ENCODE peak calls at places on chromosomes 13 and 19, in eight cellular contexts. H is cardiac muscle cell, J is RWPE2, D is heart left ventricle, X is left lung, Y is astrocyte, U is Peyer's patch, N is OCI-LY7. S is an unnamed sample.
A peak's percentile ranks its signal among the peaks of the same experiment; 100 is the strongest.

GRCh38 chr13:39016789-39017188 is 21.1 kb downstream of the PROSER1 start:
- DNase-seq in H (peak; percentile 21), J (no peak), D (no peak), X (no peak), Y (no peak), U (no peak), N (peak; percentile 34), S (no peak)

GRCh38 chr19:45263013-45263412 is 11.9 kb downstream of the MARK4 start:
- DNase-seq in H (no peak), J (no peak), D (no peak), X (no peak), Y (no peak), U (no peak), N (no peak), S (no peak)

GRCh38 chr13:101916108-101916757 is 463.8 kb downstream of the ITGBL1 start:
- DNase-seq in H (peak; percentile 63), J (no peak), D (peak; percentile 45), X (peak; percentile 69), Y (no peak), U (no peak), N (no peak), S (peak; percentile 4)

GRCh38 chr13:30821421-30821820 is 84.7 kb upstream of the MEDAG start:
- DNase-seq in H (no peak), J (no peak), D (no peak), X (no peak), Y (no peak), U (no peak), N (no peak), S (no peak)

GRCh38 chr13:48490241-48490640 is 42.6 kb downstream of the RCBTB2 start:
- DNase-seq in H (no peak), J (no peak), D (no peak), X (no peak), Y (no peak), U (no peak), N (no peak), S (no peak)

GRCh38 chr13:76954568-76954967 is 6.3 kb downstream of the ACOD1 start:
- DNase-seq in H (peak; percentile 23), J (no peak), D (no peak), X (no peak), Y (no peak), U (no peak), N (no peak), S (no peak)

GRCh38 chr19:18278521-18279265 is 2.7 kb downstream of the JUND start:
- DNase-seq in H (no peak), J (no peak), D (no peak), X (no peak), Y (no peak), U (peak; percentile 45), N (peak; percentile 41), S (peak; percentile 25)

GRCh38 chr13:89227356-89227755 is 1556.2 kb downstream of the SLITRK5 start:
- DNase-seq in H (no peak), J (no peak), D (no peak), X (no peak), Y (peak; percentile 23), U (no peak), N (no peak), S (no peak)

GRCh38 chr13:48411281-48412099 is 1.4 kb downstream of the LPAR6 start:
- DNase-seq in H (no peak), J (no peak), D (no peak), X (no peak), Y (no peak), U (no peak), N (no peak), S (no peak)

GRCh38 chr13:31199527-31199848 is 287 bp upstream of the B3GLCT start:
- DNase-seq in H (no peak), J (no peak), D (no peak), X (no peak), Y (no peak), U (no peak), N (no peak), S (no peak)

GRCh38 chr13:29849731-29850212 is 645 bp downstream of the UBL3 start:
- DNase-seq in H (peak; percentile 76), J (no peak), D (peak; percentile 77), X (peak; percentile 92), Y (peak; percentile 76), U (peak; percentile 55), N (no peak), S (peak; percentile 43)

GRCh38 chr13:31605076-31605858 is 134.1 kb upstream of the RXFP2 start:
- DNase-seq in H (peak; percentile 25), J (no peak), D (no peak), X (no peak), Y (no peak), U (no peak), N (no peak), S (no peak)

GRCh38 chr19:30523791-30524190 is 151.6 kb downstream of the ZNF536 start:
- DNase-seq in H (no peak), J (no peak), D (no peak), X (no peak), Y (no peak), U (no peak), N (no peak), S (no peak)

GRCh38 chr19:30529876-30530275 is 157.7 kb downstream of the ZNF536 start:
- DNase-seq in H (no peak), J (no peak), D (no peak), X (no peak), Y (no peak), U (no peak), N (no peak), S (no peak)

GRCh38 chr19:30530751-30531150 is 158.6 kb downstream of the ZNF536 start:
- DNase-seq in H (no peak), J (no peak), D (no peak), X (no peak), Y (no peak), U (no peak), N (no peak), S (no peak)

GRCh38 chr19:30525383-30525782 is 153.2 kb downstream of the ZNF536 start:
- DNase-seq in H (peak; percentile 4), J (no peak), D (no peak), X (no peak), Y (no peak), U (no peak), N (no peak), S (no peak)

GRCh38 chr19:30528919-30529318 is 156.7 kb downstream of the ZNF536 start:
- DNase-seq in H (no peak), J (no peak), D (no peak), X (no peak), Y (no peak), U (no peak), N (no peak), S (no peak)
- TF ChIP-seq CTCF in H (no peak), J (no peak), D (no peak), X (no peak), Y (no peak), U (no peak), N (no peak), S (no peak)

GRCh38 chr19:23392706-23393105 is 2.6 kb downstream of the ZNF91 start:
- DNase-seq in H (no peak), J (no peak), D (no peak), X (no peak), Y (peak; percentile 14), U (no peak), N (no peak), S (no peak)

GRCh38 chr19:23395041-23395721 is at the start of gene ZNF91:
- DNase-seq in H (peak; percentile 97), J (peak; percentile 95), D (peak; percentile 98), X (peak; percentile 92), Y (peak; percentile 95), U (peak; percentile 97), N (peak; percentile 97), S (peak; percentile 98)

GRCh38 chr19:23391239-23391638 is 4.0 kb downstream of the ZNF91 start:
- DNase-seq in H (no peak), J (no peak), D (no peak), X (no peak), Y (no peak), U (no peak), N (no peak), S (no peak)

GRCh38 chr19:23393121-23393520 is 2.1 kb downstream of the ZNF91 start:
- DNase-seq in H (no peak), J (no peak), D (no peak), X (no peak), Y (no peak), U (no peak), N (no peak), S (no peak)
- H3K36me3 ChIP-seq in H (no peaks in the 10 kb centered on the region), J (peaks cover 63% of the 10 kb centered on the region), D (no peaks in the 10 kb centered on the region), X (peaks cover 21% of the 10 kb centered on the region), Y (no peaks in the 10 kb centered on the region), U (no peaks in the 10 kb centered on the region), N (peaks cover 59% of the 10 kb centered on the region), S (peaks cover 2% of the 10 kb centered on the region)

GRCh38 chr13:51033431-51034185 is 77.5 kb downstream of the C13orf42 start:
- DNase-seq in H (no peak), J (no peak), D (no peak), X (no peak), Y (no peak), U (no peak), N (no peak), S (no peak)

GRCh38 chr13:51032831-51033230 is 78.2 kb downstream of the C13orf42 start:
- DNase-seq in H (no peak), J (no peak), D (no peak), X (no peak), Y (no peak), U (no peak), N (no peak), S (no peak)

GRCh38 chr13:51034906-51035305 is 76.2 kb downstream of the C13orf42 start:
- DNase-seq in H (no peak), J (no peak), D (no peak), X (no peak), Y (no peak), U (no peak), N (no peak), S (no peak)

GRCh38 chr13:51040431-51040830 is 70.6 kb downstream of the C13orf42 start:
- DNase-seq in H (no peak), J (no peak), D (no peak), X (no peak), Y (no peak), U (no peak), N (no peak), S (no peak)

DNA sequence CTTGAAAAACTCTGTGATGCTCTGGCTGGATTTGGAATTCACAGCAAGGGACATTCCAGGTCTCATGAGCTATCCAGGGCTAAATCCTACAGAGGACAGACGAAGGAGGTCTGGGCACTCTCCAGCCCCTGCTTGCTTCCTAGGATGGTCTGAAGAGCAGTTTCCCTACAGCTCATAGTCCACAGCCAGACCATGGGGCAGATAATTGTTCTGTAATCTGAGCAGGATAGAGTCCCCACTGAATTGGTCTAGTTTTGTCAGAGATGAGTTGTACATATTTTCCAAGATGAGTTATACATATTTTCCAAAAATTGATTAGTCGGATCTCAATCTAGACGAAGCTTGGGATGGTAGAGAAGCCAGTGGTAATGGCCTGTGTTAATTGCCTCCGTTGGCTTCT is 75.6 kb downstream of the C13orf42 start:
- DNase-seq in H (no peak), J (no peak), D (no peak), X (no peak), Y (no peak), U (no peak), N (no peak), S (no peak)
- TF ChIP-seq CTCF in H (no peak), J (no peak), D (no peak), X (no peak), Y (no peak), U (no peak), N (no peak), S (no peak)

DNA sequence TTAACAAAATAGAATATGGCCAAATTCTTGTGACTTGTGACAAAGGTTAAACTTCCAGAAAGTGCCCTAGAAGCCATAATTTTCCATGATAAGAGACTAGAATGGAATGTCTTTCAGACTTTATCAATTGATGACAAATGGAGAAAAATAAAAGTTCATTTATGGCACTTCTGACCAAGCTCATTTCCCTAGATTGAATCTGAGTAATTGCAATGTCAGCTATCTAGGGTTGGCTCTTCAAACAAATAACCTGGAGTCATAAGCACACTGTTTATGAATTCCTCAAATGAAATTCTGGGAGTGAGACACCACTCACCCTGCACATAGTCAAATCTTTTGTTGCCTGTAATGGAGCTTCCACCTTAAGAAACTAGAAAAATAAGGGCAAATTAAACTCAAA is 11.4 kb downstream of the ARHGEF7 start:
- DNase-seq in H (no peak), J (no peak), D (no peak), X (no peak), Y (no peak), U (no peak), N (no peak), S (no peak)
- H3K36me3 ChIP-seq in H (no peaks in the 10 kb centered on the region), J (no peaks in the 10 kb centered on the region), D (no peaks in the 10 kb centered on the region), X (no peaks in the 10 kb centered on the region), Y (no peaks in the 10 kb centered on the region), U (no peaks in the 10 kb centered on the region), N (no peaks in the 10 kb centered on the region), S (no peaks in the 10 kb centered on the region)

S was measured in brain microvascular endothelial cell.